ENCODE peak calls at places on chromosomes 16 and 17, in six cellular contexts. J is H1, X is endothelial cell of umbilical vein, E is fibroblast of lung, R is GM12878, C is K562. O is an unnamed sample.

GRCh38 chr16:88560722-88561484 is 9.3 kb upstream of the ZC3H18 start:
- DNase-seq in J (peak), X (no peak), E (peak), R (no peak), C (no peak), O (no peak)

GRCh38 chr16:23072084-23072599 is 77.1 kb downstream of the USP31 start:
- DNase-seq in J (no peak), X (peak), E (peak), R (no peak), C (no peak), O (no peak)

GRCh38 chr16:56632160-56632847 is at the start of gene MT1M:
- DNase-seq in J (peak), X (no peak), E (no peak), R (no peak), C (no peak), O (no peak)

GRCh38 chr16:50067290-50067853 is 1.6 kb downstream of the HEATR3 start:
- DNase-seq in J (peak), X (peak), E (peak), R (no peak), C (no peak), O (no peak)

GRCh38 chr16:87874639-87875472 is 5.5 kb upstream of the SLC7A5 start:
- DNase-seq in J (peak), X (no peak), E (no peak), R (no peak), C (peak), O (no peak)

GRCh38 chr17:44878627-44879221 is 20.5 kb downstream of the EFTUD2 start:
- DNase-seq in J (no peak), X (peak), E (peak), R (no peak), C (peak), O (no peak)

GRCh38 chr17:43848601-43849000 is 1.6 kb downstream of the CD300LG start:
- DNase-seq in J (no peak), X (no peak), E (no peak), R (no peak), C (no peak), O (no peak)

GRCh38 chr16:84308120-84308519 is 13.4 kb downstream of the WFDC1 start:
- DNase-seq in J (peak), X (peak), E (peak), R (no peak), C (peak), O (no peak)

GRCh38 chr16:3175157-3176153 is 12.5 kb upstream of the OR1F1 start:
- DNase-seq in J (peak), X (peak), E (no peak), R (no peak), C (peak), O (no peak)

GRCh38 chr17:76715462-76715830 is 4.7 kb upstream of the MXRA7 start:
- DNase-seq in J (no peak), X (no peak), E (no peak), R (no peak), C (no peak), O (no peak)
- H3K4me3 ChIP-seq in J (no peak), X (no peak), E (no peak), R (no peak), C (no peak), O (no peak)

GRCh38 chr16:694863-695354 is 4.7 kb upstream of the WDR24 start:
- DNase-seq in J (peak), X (no peak), E (no peak), R (no peak), C (peak), O (no peak)
- TF ChIP-seq EZH2 in J (peak), X (peak), E (no peak), R (no peak), C (no peak), O (no peak)

DNA sequence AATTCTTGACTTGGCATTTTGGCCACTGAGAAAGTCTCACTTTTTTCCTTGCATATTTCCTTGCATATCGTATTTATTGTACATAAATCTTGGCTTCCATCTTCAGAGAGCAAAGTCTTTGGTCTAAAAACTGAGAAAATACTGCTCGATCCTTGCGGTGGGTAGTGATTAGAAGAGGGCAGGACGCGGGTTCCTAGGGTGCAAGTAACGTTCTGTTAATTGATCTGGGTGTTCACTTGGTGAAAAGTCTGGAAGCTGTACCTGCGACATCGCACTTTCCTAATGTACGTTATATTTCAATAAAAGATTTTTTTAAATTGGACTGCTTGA is 758 bp upstream of the UBALD2 start:
- DNase-seq in J (no peak), X (no peak), E (no peak), R (no peak), C (no peak), O (no peak)
- H3K4me3 ChIP-seq in J (no peak), X (peak), E (peak), R (peak), C (no peak), O (peak)

DNA sequence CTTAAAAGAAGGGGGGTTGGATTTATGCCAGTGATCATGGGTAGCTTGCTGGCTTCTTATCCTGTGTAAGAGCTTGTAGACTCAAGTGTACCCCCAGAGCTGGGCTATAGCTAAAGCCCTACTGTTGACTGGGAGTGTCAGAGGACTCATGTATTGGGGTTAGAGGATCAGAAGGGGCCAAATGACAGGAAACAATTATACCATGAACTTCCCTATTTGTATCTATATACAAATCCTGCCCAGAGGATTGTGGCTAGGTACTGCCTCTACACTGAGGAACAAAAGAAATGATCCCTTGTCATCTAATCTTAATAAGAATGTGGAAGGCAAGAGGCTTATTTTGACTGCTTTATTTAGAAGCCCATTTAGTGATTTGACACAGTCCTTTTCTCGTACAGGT is 14.3 kb downstream of the ZP2 start:
- DNase-seq in J (no peak), X (no peak), E (no peak), R (no peak), C (no peak), O (no peak)
- TF ChIP-seq EZH2 in J (no peak), X (no peak), E (no peak), R (no peak), C (no peak), O (no peak)

GRCh38 chr17:75511270-75511609 is 4.1 kb downstream of the CASKIN2 start:
- DNase-seq in J (no peak), X (no peak), E (no peak), R (no peak), C (no peak), O (no peak)
- H3K4me3 ChIP-seq in J (no peak), X (no peak), E (no peak), R (no peak), C (no peak), O (no peak)

GRCh38 chr17:9007052-9007714 is 14.1 kb upstream of the NTN1 start:
- DNase-seq in J (no peak), X (no peak), E (no peak), R (no peak), C (no peak), O (no peak)
- TF ChIP-seq EZH2 in J (no peak), X (no peak), E (no peak), R (no peak), C (no peak), O (no peak)